ENCODE peak calls at places on chromosomes 12 and 14, in ten cellular contexts. V, M, I, D, A, G, R, K, N and Z are unnamed samples.

GRCh38 chr14:56195219-56195618 is 77.0 kb downstream of the PELI2 start:
- DNase-seq in I (no peak), D (no peak), K (no peak), M (no peak), N (no peak), R (no peak), A (no peak), G (no peak), V (no peak), Z (no peak)

GRCh38 chr12:39071611-39072010 is 166.2 kb upstream of the CPNE8 start:
- DNase-seq in M (no peak), N (no peak), R (no peak), I (no peak), A (no peak), V (peak; percentile 1), G (no peak), K (no peak), D (no peak), Z (no peak)

GRCh38 chr14:28142400-28143015 is 624.1 kb upstream of the FOXG1 start:
- DNase-seq in M (no peak), A (no peak), D (no peak), I (no peak), R (no peak), G (no peak), V (peak; percentile 3), K (no peak), N (no peak), Z (no peak)

GRCh38 chr12:108017658-108018057 is 111.4 kb upstream of the WSCD2 start:
- DNase-seq in I (no peak), D (no peak), K (no peak), N (no peak), G (no peak), V (no peak), M (no peak), R (no peak), A (no peak), Z (no peak)

GRCh38 chr14:99050309-99050708 is 221.7 kb downstream of the BCL11B start:
- DNase-seq in G (no peak), D (no peak), V (no peak), A (no peak), N (no peak), K (no peak), I (no peak), M (no peak), R (no peak), Z (no peak)

GRCh38 chr12:89481218-89481914 is 43.2 kb downstream of the GALNT4 start:
- DNase-seq in K (no peak), M (no peak), D (no peak), V (peak; percentile 55), I (no peak), R (no peak), G (no peak), A (no peak), N (no peak), Z (no peak)

GRCh38 chr14:52596861-52597260 is 44.2 kb downstream of the GPR137C start:
- DNase-seq in A (no peak), G (no peak), K (no peak), R (no peak), V (no peak), N (no peak), D (no peak), M (no peak), I (no peak), Z (no peak)

GRCh38 chr14:57962293-57962996 is 96.6 kb upstream of the SLC35F4 start:
- DNase-seq in A (no peak), G (no peak), V (no peak), I (no peak), D (no peak), N (no peak), K (no peak), R (no peak), M (no peak), Z (no peak)

GRCh38 chr14:90060312-90060964 is 1.4 kb upstream of the KCNK13 start:
- DNase-seq in N (peak; percentile 31), K (peak; percentile 27), D (no peak), G (peak; percentile 68), I (peak; percentile 24), V (peak; percentile 58), A (peak; percentile 68), R (peak; percentile 11), M (no peak), Z (peak; percentile 73)

GRCh38 chr12:6167327-6168280 is 32.6 kb upstream of the CD9 start:
- DNase-seq in M (peak; percentile 95), N (no peak), K (peak; percentile 61), A (no peak), G (peak; percentile 98), V (peak; percentile 96), I (peak; percentile 78), R (no peak), D (peak; percentile 87), Z (peak; percentile 6)

GRCh38 chr14:105050551-105050897 is 14.7 kb downstream of the GPR132 start:
- DNase-seq in K (no peak), D (no peak), M (no peak), N (no peak), G (peak; percentile 59), V (peak; percentile 71), I (no peak), R (no peak), A (peak; percentile 90), Z (no peak)

DNA sequence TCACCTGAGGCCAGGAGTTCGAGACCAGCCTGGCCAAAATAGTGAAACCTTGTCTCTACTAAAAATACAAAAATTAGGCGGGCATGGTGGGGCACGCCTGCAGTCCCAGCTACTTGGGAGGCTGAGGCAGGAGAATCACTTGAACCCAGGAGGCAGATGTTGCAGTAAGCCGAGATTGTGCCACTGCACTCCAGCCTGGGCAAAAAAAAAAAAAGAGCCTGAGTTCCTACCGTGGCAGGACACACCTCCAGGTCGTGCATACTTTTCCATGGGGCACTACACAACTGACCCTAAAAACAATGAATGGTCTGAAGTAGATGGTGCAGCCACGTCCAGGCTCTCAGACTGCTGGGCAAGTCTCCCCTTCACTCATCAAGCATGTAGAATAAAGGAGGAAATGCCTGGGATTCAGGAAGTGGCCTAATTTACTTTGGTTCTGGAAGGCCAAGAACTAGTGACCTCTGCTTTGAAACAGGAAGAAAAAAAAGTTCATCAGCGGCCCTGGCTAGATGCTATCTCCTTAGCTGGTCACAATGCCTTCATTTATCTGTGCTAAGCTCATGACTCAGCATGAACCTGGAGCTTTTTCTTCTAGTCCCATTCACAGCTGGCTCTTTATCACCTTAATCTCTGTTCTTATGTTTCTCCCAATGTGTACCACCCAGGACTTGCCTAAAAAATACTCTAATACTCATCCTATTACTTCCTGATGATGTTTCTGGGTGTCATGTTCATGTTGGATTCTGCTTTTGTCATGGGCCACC is 55.8 kb upstream of the OR6J1 start:
- DNase-seq in K (no peak), R (no peak), A (no peak), I (no peak), N (no peak), G (no peak), D (no peak), M (no peak), V (peak; percentile 48), Z (no peak)
- H3K27ac ChIP-seq in K (no peak overlapping the region), R (no peak overlapping the region), A (no peak overlapping the region), I (no peak overlapping the region), N (no peak overlapping the region), G (no peak overlapping the region), D (no peak overlapping the region), M (no peak overlapping the region), V (no peak overlapping the region), Z (no peak overlapping the region)

GRCh38 chr14:68574461-68574860 is 218.4 kb downstream of the ZFP36L1 start:
- DNase-seq in I (no peak), R (no peak), N (no peak), M (no peak), V (no peak), A (no peak), G (no peak), D (peak; percentile 13), K (no peak), Z (no peak)

GRCh38 chr14:68569970-68570409 is 222.9 kb downstream of the ZFP36L1 start:
- DNase-seq in A (no peak), D (no peak), G (no peak), R (no peak), K (no peak), V (no peak), M (no peak), N (no peak), I (no peak), Z (no peak)

GRCh38 chr14:68571073-68571703 is 221.7 kb downstream of the ZFP36L1 start:
- DNase-seq in I (no peak), R (no peak), K (no peak), M (no peak), G (no peak), A (no peak), D (peak; percentile 17), N (no peak), V (no peak), Z (no peak)

GRCh38 chr14:68573126-68573525 is 219.7 kb downstream of the ZFP36L1 start:
- DNase-seq in G (no peak), V (no peak), N (no peak), K (no peak), I (no peak), R (no peak), A (no peak), D (peak; percentile 50), M (no peak), Z (no peak)

GRCh38 chr14:68571928-68572525 is 220.8 kb downstream of the ZFP36L1 start:
- DNase-seq in I (no peak), A (no peak), D (no peak), G (no peak), R (no peak), K (no peak), M (no peak), V (no peak), N (no peak), Z (no peak)
- H3K27ac ChIP-seq in I (no peak overlapping the region), A (no peak overlapping the region), D (no peak overlapping the region), G (no peak overlapping the region), R (no peak overlapping the region), K (no peak overlapping the region), M (no peak overlapping the region), V (no peak overlapping the region), N (no peak overlapping the region), Z (no peak overlapping the region)

GRCh38 chr14:102516531-102517411 is 7.2 kb upstream of the ANKRD9 start:
- DNase-seq in M (no peak), G (peak; percentile 55), A (peak; percentile 69), N (peak; percentile 56), K (peak; percentile 61), D (no peak), R (peak; percentile 51), V (no peak), I (no peak), Z (peak; percentile 51)
- H3K27ac ChIP-seq in M (peak overlapping the region; percentile 6), G (no peak overlapping the region), A (no peak overlapping the region), N (peak overlapping the region; percentile 31), K (peak overlapping the region; percentile 46), D (peak overlapping the region; percentile 45), R (no peak overlapping the region), V (no peak overlapping the region), I (peak overlapping the region; percentile 47), Z (no peak overlapping the region)

DNA sequence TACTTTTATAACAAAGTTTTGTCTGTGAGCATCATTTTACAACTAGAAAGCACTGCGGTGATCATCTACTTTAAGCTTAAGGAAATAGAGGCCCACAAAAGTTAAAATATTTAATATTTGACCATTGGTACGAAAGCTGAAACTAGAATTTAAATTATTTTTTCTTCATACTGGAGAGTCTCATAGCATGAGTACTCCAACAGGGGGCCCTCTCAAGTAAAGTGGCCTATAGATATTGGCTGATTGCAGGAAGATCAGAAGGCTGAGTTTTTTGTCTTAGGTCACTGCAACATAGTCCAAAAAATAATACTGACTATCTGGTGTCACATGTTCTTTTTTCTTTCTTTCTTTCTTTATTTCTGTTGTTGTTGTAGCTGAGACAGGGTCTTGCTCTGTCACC is 75.3 kb upstream of the ZDHHC17 start:
- DNase-seq in K (no peak), D (no peak), N (no peak), A (no peak), V (no peak), R (no peak), M (no peak), G (peak; percentile 42), I (no peak), Z (peak; percentile 11)
- H3K27ac ChIP-seq in K (no peak overlapping the region), D (no peak overlapping the region), N (no peak overlapping the region), A (no peak overlapping the region), V (no peak overlapping the region), R (no peak overlapping the region), M (no peak overlapping the region), G (no peak overlapping the region), I (no peak overlapping the region), Z (no peak overlapping the region)